ENCODE peak calls at places on chromosomes 3 and 15, in six cellular contexts. N, P, S, U, A and V are unnamed samples.

GRCh38 chr3:14516738-14517345 is 23.3 kb downstream of the GRIP2 start:
- DNase-seq in N (no peak), P (no peak), S (no peak), U (no peak), A (no peak), V (no peak)

GRCh38 chr3:47664519-47664918 is 85.9 kb upstream of the CSPG5 start:
- DNase-seq in N (peak), P (peak), S (peak), U (peak), A (no peak), V (peak)

GRCh38 chr15:67399925-67400324 is 121.0 kb upstream of the C15orf61 start:
- DNase-seq in N (no peak), P (no peak), S (no peak), U (no peak), A (no peak), V (no peak)

GRCh38 chr15:62391565-62392262 is 226.6 kb upstream of the C2CD4B start:
- DNase-seq in N (peak), P (peak), S (peak), U (no peak), A (peak), V (peak)

GRCh38 chr3:71035314-71035713 is 548.2 kb downstream of the FOXP1 start:
- DNase-seq in N (peak), P (peak), S (no peak), U (no peak), A (no peak), V (no peak)

GRCh38 chr3:195337747-195338146 is 66.8 kb upstream of the XXYLT1 start:
- DNase-seq in N (no peak), P (no peak), S (no peak), U (no peak), A (no peak), V (no peak)

GRCh38 chr3:174457758-174458157 is 401.4 kb upstream of the NAALADL2 start:
- DNase-seq in N (no peak), P (no peak), S (no peak), U (no peak), A (no peak), V (no peak)

GRCh38 chr15:31300981-31301686 is 25.5 kb upstream of the KLF13 start:
- DNase-seq in N (no peak), P (no peak), S (peak), U (no peak), A (no peak), V (no peak)

GRCh38 chr3:157370867-157371266 is 65.8 kb upstream of the PTX3 start:
- DNase-seq in N (no peak), P (no peak), S (no peak), U (no peak), A (no peak), V (no peak)

GRCh38 chr3:167952969-167953368 is 142.8 kb downstream of the GOLIM4 start:
- DNase-seq in N (no peak), P (no peak), S (no peak), U (no peak), A (no peak), V (no peak)

GRCh38 chr3:43296565-43296964 is 10.2 kb downstream of the SNRK start:
- DNase-seq in N (peak), P (peak), S (no peak), U (no peak), A (peak), V (no peak)

GRCh38 chr15:21261396-21261964 is 178.8 kb downstream of the POTEB3 start:
- DNase-seq in N (peak), P (no peak), S (no peak), U (no peak), A (no peak), V (no peak)

GRCh38 chr3:70880416-70880815 is 568.0 kb upstream of the MDFIC2 start:
- DNase-seq in N (no peak), P (no peak), S (no peak), U (no peak), A (no peak), V (no peak)

GRCh38 chr3:49650651-49651050 is 23.5 kb upstream of the APEH start:
- DNase-seq in N (no peak), P (no peak), S (no peak), U (no peak), A (no peak), V (no peak)

GRCh38 chr15:66882251-66883020 is 180.4 kb downstream of the SMAD6 start:
- DNase-seq in N (peak), P (peak), S (no peak), U (no peak), A (no peak), V (no peak)

GRCh38 chr15:66749841-66750575 is 48.0 kb downstream of the SMAD6 start:
- DNase-seq in N (peak), P (peak), S (no peak), U (no peak), A (no peak), V (no peak)

GRCh38 chr3:116030131-116030850 is 407.0 kb downstream of the GAP43 start:
- DNase-seq in N (no peak), P (no peak), S (no peak), U (no peak), A (no peak), V (no peak)

GRCh38 chr15:71437919-71438318 is 322.6 kb downstream of the THSD4 start:
- DNase-seq in N (peak), P (peak), S (no peak), U (no peak), A (no peak), V (no peak)

GRCh38 chr15:88882745-88883144 is 12.6 kb downstream of the HAPLN3 start:
- DNase-seq in N (peak), P (peak), S (no peak), U (no peak), A (no peak), V (no peak)

GRCh38 chr3:181568248-181568647 is 143.5 kb upstream of the SOX2 start:
- DNase-seq in N (no peak), P (no peak), S (no peak), U (no peak), A (no peak), V (no peak)

GRCh38 chr3:129207347-129207947 is 23.8 kb upstream of the CNBP start:
- DNase-seq in N (no peak), P (no peak), S (no peak), U (no peak), A (no peak), V (no peak)

GRCh38 chr3:5022966-5023776 is 43.9 kb downstream of the BHLHE40 start:
- DNase-seq in N (peak), P (peak), S (no peak), U (peak), A (no peak), V (no peak)

GRCh38 chr15:84953136-84953535 is 28.5 kb upstream of the PDE8A start:
- DNase-seq in N (no peak), P (peak), S (no peak), U (no peak), A (no peak), V (no peak)

GRCh38 chr3:141231923-141232861 is 567 bp downstream of the PXYLP1 start:
- DNase-seq in N (peak), P (peak), S (peak), U (no peak), A (peak), V (peak)

GRCh38 chr3:150960708-150961684 is 11.5 kb downstream of the CLRN1 start:
- DNase-seq in N (no peak), P (no peak), S (no peak), U (no peak), A (peak), V (no peak)

GRCh38 chr3:153356908-153357307 is 194.9 kb downstream of the RAP2B start:
- DNase-seq in N (no peak), P (no peak), S (no peak), U (no peak), A (no peak), V (no peak)

GRCh38 chr3:134315286-134316106 is 58.8 kb downstream of the AMOTL2 start:
- DNase-seq in N (peak), P (peak), S (no peak), U (no peak), A (no peak), V (peak)

GRCh38 chr15:70781236-70781635 is 17.9 kb upstream of the UACA start:
- DNase-seq in N (peak), P (no peak), S (no peak), U (no peak), A (no peak), V (no peak)

GRCh38 chr3:61830111-61830400 is 268.7 kb downstream of the PTPRG start:
- DNase-seq in N (no peak), P (peak), S (no peak), U (no peak), A (no peak), V (no peak)

GRCh38 chr3:16824085-16824696 is 60.6 kb upstream of the PLCL2 start:
- DNase-seq in N (no peak), P (no peak), S (no peak), U (no peak), A (peak), V (no peak)

GRCh38 chr3:185825639-185826481 is 1.0 kb upstream of the IGF2BP2 start:
- DNase-seq in N (peak), P (peak), S (peak), U (no peak), A (peak), V (peak)

GRCh38 chr15:36053746-36054145 is 507.8 kb upstream of the DPH6 start:
- DNase-seq in N (peak), P (no peak), S (no peak), U (no peak), A (no peak), V (no peak)

GRCh38 chr3:53724566-53724965 is 121.7 kb downstream of the CHDH start:
- DNase-seq in N (no peak), P (peak), S (no peak), U (no peak), A (no peak), V (no peak)

GRCh38 chr3:21654662-21655061 is 96.3 kb downstream of the ZNF385D start:
- DNase-seq in N (peak), P (peak), S (no peak), U (no peak), A (no peak), V (no peak)

GRCh38 chr3:21649519-21649918 is 101.5 kb downstream of the ZNF385D start:
- DNase-seq in N (no peak), P (no peak), S (no peak), U (no peak), A (no peak), V (no peak)

DNA sequence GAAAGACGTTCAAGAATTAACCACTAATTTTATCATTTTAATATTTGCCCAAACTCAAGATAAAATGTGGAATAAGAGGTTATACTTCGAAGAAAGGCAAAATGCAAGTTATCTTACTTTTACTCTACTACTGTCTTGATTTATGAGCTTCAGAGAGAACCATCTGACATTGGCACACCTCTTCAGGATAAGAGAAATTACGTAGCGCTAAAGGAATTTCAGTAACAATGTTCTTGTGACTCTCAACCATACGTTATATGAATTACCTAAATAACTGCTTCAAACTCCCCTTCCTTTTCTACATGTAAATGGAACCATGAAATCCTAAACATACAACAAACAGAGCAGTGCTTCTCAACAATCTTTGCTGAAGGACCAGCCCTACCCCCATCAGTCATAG is 96.8 kb downstream of the ZNF385D start:
- DNase-seq in N (peak), P (no peak), S (no peak), U (no peak), A (no peak), V (no peak)
- H3K9ac ChIP-seq in N (peak), P (no peak), S (no peak), U (no peak), A (no peak), V (no peak)

GRCh38 chr3:28727321-28727720 is 378.7 kb upstream of the AZI2 start:
- DNase-seq in N (no peak), P (no peak), S (no peak), U (no peak), A (no peak), V (no peak)

GRCh38 chr3:28726840-28727239 is 378.2 kb upstream of the AZI2 start:
- DNase-seq in N (peak), P (peak), S (peak), U (peak), A (peak), V (peak)
- TF ChIP-seq EZH2phosphoT487 in N (no peak), P (no peak), S (no peak), U (no peak), A (no peak), V (no peak)

DNA sequence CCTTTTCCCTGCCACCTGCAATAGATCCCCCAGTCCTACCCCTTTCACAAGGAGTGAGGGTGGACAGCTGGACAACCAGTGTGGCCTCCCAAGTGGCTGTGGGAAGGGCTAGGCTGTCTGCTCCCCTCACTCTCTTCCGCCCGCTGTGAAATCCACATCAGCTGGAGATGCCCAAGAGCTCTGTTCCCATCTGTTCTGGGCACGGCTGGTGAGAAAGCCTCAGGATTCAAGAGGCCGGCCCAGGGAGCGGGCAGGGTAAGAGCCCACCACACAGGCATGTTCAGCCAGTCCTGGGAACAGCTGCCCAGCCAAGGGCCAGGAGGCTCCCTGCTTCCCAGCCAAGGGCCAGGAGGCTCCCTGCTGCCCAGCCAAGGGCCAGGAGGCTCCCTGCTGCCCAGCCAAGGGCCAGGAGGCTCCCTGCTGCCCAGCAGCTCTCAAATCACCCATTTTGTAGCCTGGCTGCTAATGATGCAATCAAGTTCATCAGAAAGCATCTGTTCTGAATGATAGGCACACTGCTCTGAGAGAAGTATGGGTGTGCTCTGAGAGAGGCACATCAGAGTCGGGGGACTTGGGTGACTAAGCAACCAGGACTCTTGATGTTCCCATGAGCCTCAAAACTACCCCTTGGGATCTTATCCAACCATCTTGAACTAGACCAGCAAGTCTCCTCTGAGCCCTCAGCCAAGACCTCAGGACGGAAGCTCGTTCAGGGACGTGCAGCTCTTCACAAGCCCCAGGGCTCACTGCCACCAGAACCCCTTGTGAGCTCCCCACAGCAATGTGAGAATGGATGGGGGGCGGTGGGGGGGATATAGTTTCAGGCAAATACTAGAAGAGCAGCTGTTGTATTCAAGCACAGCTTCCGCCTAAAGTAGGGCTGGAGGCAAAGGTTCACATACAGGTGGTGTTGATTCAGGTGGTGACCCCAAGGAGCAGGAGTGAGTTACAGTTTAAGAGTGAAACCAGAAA is 52.4 kb upstream of the HES1 start:
- DNase-seq in N (no peak), P (no peak), S (no peak), U (no peak), A (peak), V (no peak)
- H3K9ac ChIP-seq in N (no peak), P (peak), S (no peak), U (no peak), A (peak), V (no peak)

GRCh38 chr3:193767353-193768068 is 174.5 kb downstream of the OPA1 start:
- DNase-seq in N (no peak), P (no peak), S (no peak), U (no peak), A (no peak), V (no peak)

GRCh38 chr3:193764959-193765358 is 172.0 kb downstream of the OPA1 start:
- DNase-seq in N (no peak), P (no peak), S (peak), U (no peak), A (no peak), V (no peak)

GRCh38 chr3:193771011-193771697 is 178.1 kb downstream of the OPA1 start:
- DNase-seq in N (no peak), P (no peak), S (no peak), U (no peak), A (no peak), V (no peak)

GRCh38 chr3:193769437-193769836 is 176.4 kb downstream of the OPA1 start:
- DNase-seq in N (no peak), P (no peak), S (no peak), U (no peak), A (no peak), V (no peak)

GRCh38 chr3:193768069-193768391 is 175.0 kb downstream of the OPA1 start:
- DNase-seq in N (peak), P (peak), S (no peak), U (no peak), A (no peak), V (no peak)
- TF ChIP-seq EZH2phosphoT487 in N (no peak), P (no peak), S (no peak), U (no peak), A (no peak), V (no peak)

GRCh38 chr15:61367953-61368352 is 138.9 kb upstream of the RORA start:
- DNase-seq in N (no peak), P (no peak), S (no peak), U (no peak), A (no peak), V (no peak)

GRCh38 chr15:61364871-61365270 is 135.8 kb upstream of the RORA start:
- DNase-seq in N (no peak), P (no peak), S (no peak), U (no peak), A (no peak), V (peak)
- H3K9ac ChIP-seq in N (no peak), P (no peak), S (no peak), U (no peak), A (no peak), V (no peak)

GRCh38 chr3:126033051-126033745 is 50.7 kb downstream of the SLC41A3 start:
- DNase-seq in N (no peak), P (no peak), S (no peak), U (no peak), A (no peak), V (no peak)
- TF ChIP-seq EZH2phosphoT487 in N (no peak), P (no peak), S (no peak), U (no peak), A (no peak), V (no peak)